ENCODE peak calls at places on chromosomes 13 and 19, in eight cellular contexts. S is right lobe of liver, U is HEK293T, G is body of pancreas, D is NCI-H82, O is T follicular helper cell, K is head of caudate nucleus, L is neural crest cell. J is an unnamed sample.

GRCh38 chr19:56838680-56838929 is 1.9 kb downstream of the PEG3 start:
- DNase-seq in S (no peak), U (no peak), G (no peak), D (no peak), O (no peak), K (no peak), L (no peak), J (no peak)

GRCh38 chr13:64078025-64078424 is 2662.4 kb upstream of the PCDH20 start:
- DNase-seq in S (no peak), U (no peak), G (no peak), D (no peak), O (no peak), K (no peak), L (no peak), J (no peak)

GRCh38 chr19:46726551-46726950 is 9.6 kb upstream of the PRKD2 start:
- DNase-seq in S (no peak), U (no peak), G (no peak), D (no peak), O (no peak), K (no peak), L (no peak), J (no peak)

GRCh38 chr13:100214886-100215285 is 126.0 kb downstream of the PCCA start:
- DNase-seq in S (no peak), U (no peak), G (no peak), D (no peak), O (no peak), K (no peak), L (no peak), J (no peak)

GRCh38 chr19:5123646-5124045 is 154.7 kb downstream of the KDM4B start:
- DNase-seq in S (no peak), U (no peak), G (no peak), D (no peak), O (no peak), K (no peak), L (no peak), J (no peak)

GRCh38 chr13:99376132-99376531 is 68.9 kb upstream of the GPR183 start:
- DNase-seq in S (no peak), U (no peak), G (no peak), D (no peak), O (no peak), K (no peak), L (no peak), J (peak)

GRCh38 chr13:77139311-77139710 is 112.4 kb upstream of the FBXL3 start:
- DNase-seq in S (no peak), U (no peak), G (no peak), D (no peak), O (no peak), K (no peak), L (no peak), J (no peak)

GRCh38 chr13:81639984-81640582 is 1299.2 kb upstream of the SPRY2 start:
- DNase-seq in S (no peak), U (peak), G (peak), D (peak), O (no peak), K (no peak), L (no peak), J (no peak)